ENCODE peak calls at places on chromosomes 7 and 10, in seven cellular contexts. B is PC-9; G is CD4-positive, CD25-positive, alpha-beta regulatory T cell; D is transverse colon; E is Caco-2; A is left ventricle myocardium inferior; R is lower lobe of right lung. O is an unnamed sample.

GRCh38 chr10:48742891-48743845 is 58.5 kb downstream of the WDFY4 start:
- DNase-seq in B (no peak), G (no peak), D (no peak), E (no peak), A (no peak), R (no peak), O (no peak)

GRCh38 chr10:46284286-46285229 is 2.2 kb upstream of the ANTXRL start:
- DNase-seq in B (peak; percentile 96), G (peak; percentile 78), D (peak; percentile 93), E (peak; percentile 72), A (peak; percentile 87), R (peak; percentile 91), O (peak; percentile 84)

GRCh38 chr7:83155407-83155806 is 7.3 kb downstream of the PCLO start:
- DNase-seq in B (no peak), G (no peak), D (no peak), E (no peak), A (no peak), R (no peak), O (no peak)

GRCh38 chr7:157056957-157057902 is 46.8 kb upstream of the MNX1 start:
- DNase-seq in B (no peak), G (no peak), D (no peak), E (no peak), A (no peak), R (no peak), O (no peak)

GRCh38 chr7:30032310-30033125 is 4.3 kb downstream of the PLEKHA8 start:
- DNase-seq in B (no peak), G (no peak), D (no peak), E (no peak), A (no peak), R (no peak), O (no peak)

GRCh38 chr10:422232-422631 is 267.2 kb downstream of the DIP2C start:
- DNase-seq in B (no peak), G (no peak), D (no peak), E (no peak), A (no peak), R (no peak), O (no peak)

GRCh38 chr7:33742999-33743587 is 162.2 kb upstream of the BMPER start:
- DNase-seq in B (no peak), G (no peak), D (no peak), E (no peak), A (no peak), R (no peak), O (no peak)

GRCh38 chr7:158828343-158829020 is 827 bp downstream of the ESYT2 start:
- DNase-seq in B (peak; percentile 46), G (peak; percentile 18), D (peak; percentile 62), E (peak; percentile 63), A (peak; percentile 59), R (peak; percentile 75), O (peak; percentile 58)

GRCh38 chr7:139570119-139570518 is 46.6 kb downstream of the CLEC2L start:
- DNase-seq in B (no peak), G (no peak), D (no peak), E (no peak), A (no peak), R (no peak), O (no peak)

GRCh38 chr10:72309290-72310240 is 35.8 kb downstream of the DDIT4 start:
- DNase-seq in B (no peak), G (no peak), D (peak; percentile 74), E (no peak), A (peak; percentile 70), R (no peak), O (no peak)

GRCh38 chr10:113520606-113521481 is 32.0 kb upstream of the HABP2 start:
- DNase-seq in B (peak; percentile 37), G (no peak), D (peak; percentile 63), E (peak; percentile 65), A (peak; percentile 44), R (peak; percentile 57), O (peak; percentile 52)

GRCh38 chr10:110483633-110484032 is 14.1 kb upstream of the DUSP5 start:
- DNase-seq in B (no peak), G (no peak), D (no peak), E (peak; percentile 89), A (no peak), R (no peak), O (no peak)

GRCh38 chr10:34978080-34978479 is 112.1 kb downstream of the CUL2 start:
- DNase-seq in B (no peak), G (no peak), D (no peak), E (peak; percentile 68), A (no peak), R (no peak), O (no peak)

GRCh38 chr10:49620841-49621378 is 7.1 kb downstream of the CHAT start:
- DNase-seq in B (no peak), G (no peak), D (no peak), E (peak; percentile 26), A (no peak), R (no peak), O (no peak)

GRCh38 chr7:106405697-106406141 is 120.9 kb upstream of the NAMPT start:
- DNase-seq in B (no peak), G (no peak), D (no peak), E (no peak), A (no peak), R (no peak), O (no peak)

GRCh38 chr7:27714831-27715444 is 25.0 kb upstream of the TAX1BP1 start:
- DNase-seq in B (no peak), G (no peak), D (no peak), E (no peak), A (no peak), R (no peak), O (no peak)

GRCh38 chr7:137846588-137847417 is at the start of gene DGKI:
- DNase-seq in B (no peak), G (no peak), D (no peak), E (no peak), A (no peak), R (peak; percentile 37), O (peak; percentile 51)

GRCh38 chr10:10499839-10500238 is 517.8 kb upstream of the CELF2 start:
- DNase-seq in B (no peak), G (no peak), D (no peak), E (no peak), A (no peak), R (no peak), O (no peak)

GRCh38 chr7:48298779-48299178 is 127.5 kb downstream of the ABCA13 start:
- DNase-seq in B (no peak), G (no peak), D (no peak), E (no peak), A (no peak), R (no peak), O (no peak)

GRCh38 chr7:116864084-116864483 is 1.7 kb downstream of the CAPZA2 start:
- DNase-seq in B (no peak), G (no peak), D (no peak), E (no peak), A (no peak), R (no peak), O (no peak)
- H3K4me3 ChIP-seq in B (peak overlapping the region; percentile 99), G (peak overlapping the region; percentile 97), D (no peak overlapping the region), E (peak overlapping the region; percentile 99), A (peak overlapping the region; percentile 92), R (peak overlapping the region; percentile 86), O (peak overlapping the region; percentile 91)

DNA sequence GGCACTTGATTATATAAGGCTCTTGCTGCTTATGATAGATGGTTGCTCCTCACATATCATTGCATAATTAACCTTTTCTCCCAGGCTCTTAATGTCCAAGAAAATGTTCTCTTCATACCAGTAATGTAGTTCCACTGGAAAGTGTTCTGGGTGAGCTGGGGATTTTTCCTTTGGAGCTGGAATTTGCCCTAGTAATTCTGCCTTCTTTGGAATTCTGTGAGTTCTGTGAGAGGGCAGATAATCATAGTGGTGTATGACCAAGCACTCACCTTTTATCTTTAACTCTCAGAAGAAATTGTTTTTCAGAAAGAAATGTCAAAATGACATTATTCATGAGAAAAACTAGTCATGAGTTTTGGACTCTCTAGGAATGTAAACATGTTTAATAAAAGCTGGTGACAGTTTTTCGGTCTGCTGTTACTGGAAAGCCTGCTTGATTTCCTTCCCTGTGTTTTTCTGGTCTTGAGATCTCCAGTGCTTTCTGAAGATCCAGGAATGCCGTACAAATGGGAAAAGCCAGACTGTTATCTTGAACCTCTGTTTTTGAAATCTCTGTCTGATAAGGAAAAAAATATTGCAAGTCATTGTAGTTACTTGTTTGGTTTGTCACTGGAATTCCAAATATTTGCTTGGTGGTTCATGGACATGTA is 148.3 kb upstream of the PRPS1L1 start:
- DNase-seq in B (no peak), G (no peak), D (no peak), E (no peak), A (no peak), R (no peak), O (no peak)
- H3K36me3 ChIP-seq in B (no peaks in the 10 kb centered on the region), G (no peaks in the 10 kb centered on the region), D (no peaks in the 10 kb centered on the region), E (no peaks in the 10 kb centered on the region), A (no peaks in the 10 kb centered on the region), R (no peaks in the 10 kb centered on the region), O (no peaks in the 10 kb centered on the region)

GRCh38 chr10:30434273-30435067 is 486 bp downstream of the MAP3K8 start:
- DNase-seq in B (peak; percentile 79), G (peak; percentile 62), D (peak; percentile 88), E (peak; percentile 93), A (peak; percentile 89), R (peak; percentile 95), O (peak; percentile 71)

GRCh38 chr10:30437039-30437781 is 3.2 kb downstream of the MAP3K8 start:
- DNase-seq in B (no peak), G (no peak), D (no peak), E (no peak), A (no peak), R (no peak), O (peak; percentile 24)

GRCh38 chr10:30436688-30437038 is 2.7 kb downstream of the MAP3K8 start:
- DNase-seq in B (no peak), G (no peak), D (no peak), E (no peak), A (no peak), R (no peak), O (no peak)

GRCh38 chr10:30435068-30435422 is 1.1 kb downstream of the MAP3K8 start:
- DNase-seq in B (no peak), G (no peak), D (peak; percentile 51), E (no peak), A (peak; percentile 42), R (no peak), O (peak; percentile 63)

GRCh38 chr10:30436200-30436599 is 2.2 kb downstream of the MAP3K8 start:
- DNase-seq in B (peak; percentile 60), G (no peak), D (peak; percentile 45), E (peak; percentile 44), A (no peak), R (no peak), O (peak; percentile 95)
- H3K4me1 ChIP-seq in B (peaks cover 54% of the 10 kb centered on the region), G (peaks cover 49% of the 10 kb centered on the region), D (peaks cover 40% of the 10 kb centered on the region), E (peaks cover 41% of the 10 kb centered on the region), A (peaks cover 96% of the 10 kb centered on the region), R (peaks cover 64% of the 10 kb centered on the region), O (peaks cover 48% of the 10 kb centered on the region)

GRCh38 chr10:25493122-25493893 is 318.5 kb downstream of the GPR158 start:
- DNase-seq in B (peak; percentile 55), G (no peak), D (no peak), E (no peak), A (no peak), R (no peak), O (peak; percentile 36)

GRCh38 chr10:25497281-25497680 is 322.5 kb downstream of the GPR158 start:
- DNase-seq in B (no peak), G (no peak), D (no peak), E (no peak), A (no peak), R (no peak), O (no peak)

GRCh38 chr10:25492040-25492439 is 317.2 kb downstream of the GPR158 start:
- DNase-seq in B (no peak), G (no peak), D (no peak), E (no peak), A (no peak), R (no peak), O (no peak)

GRCh38 chr10:25487266-25487665 is 312.5 kb downstream of the GPR158 start:
- DNase-seq in B (no peak), G (no peak), D (no peak), E (no peak), A (no peak), R (no peak), O (no peak)

GRCh38 chr10:25492680-25493079 is 317.9 kb downstream of the GPR158 start:
- DNase-seq in B (no peak), G (no peak), D (no peak), E (no peak), A (no peak), R (no peak), O (no peak)
- H3K4me3 ChIP-seq in B (no peak overlapping the region), G (no peak overlapping the region), D (no peak overlapping the region), E (no peak overlapping the region), A (no peak overlapping the region), R (no peak overlapping the region), O (no peak overlapping the region)

O was measured in HAP-1.